ENCODE peak calls at places on chromosomes 5 and 9, in eight cellular contexts. One of them, this sample, is unnamed. For H3K36me3, the result is how much of the 10 kb centered on the place peaks cover.

GRCh38 chr9:134770972-134771971 is 109.3 kb upstream of the FCN2 start:
- DNase-seq in uterus: no peak
- DNase-seq in NT2/D1: no peak
- DNase-seq in cardiac muscle cell: no peak
- DNase-seq in ovary: no peak
- DNase-seq in stomach: no peak
- DNase-seq in CD8-positive, alpha-beta T cell: no peak
- DNase-seq in effector memory CD4-positive, alpha-beta T cell: no peak
- DNase-seq in this sample: no peak

GRCh38 chr5:73118331-73119011 is 1.9 kb upstream of the TMEM171 start:
- DNase-seq in uterus: no peak
- DNase-seq in stomach: peak
- DNase-seq in ovary: no peak
- DNase-seq in cardiac muscle cell: no peak
- DNase-seq in NT2/D1: no peak
- DNase-seq in CD8-positive, alpha-beta T cell: no peak
- DNase-seq in effector memory CD4-positive, alpha-beta T cell: no peak
- DNase-seq in this sample: no peak

GRCh38 chr5:151740958-151741373 is 17.5 kb downstream of the ATOX1 start:
- DNase-seq in CD8-positive, alpha-beta T cell: no peak
- DNase-seq in stomach: no peak
- DNase-seq in ovary: no peak
- DNase-seq in cardiac muscle cell: no peak
- DNase-seq in effector memory CD4-positive, alpha-beta T cell: no peak
- DNase-seq in uterus: no peak
- DNase-seq in NT2/D1: no peak
- DNase-seq in this sample: no peak

GRCh38 chr9:83066771-83067170 is 3.8 kb upstream of the RASEF start:
- DNase-seq in NT2/D1: no peak
- DNase-seq in stomach: no peak
- DNase-seq in CD8-positive, alpha-beta T cell: no peak
- DNase-seq in effector memory CD4-positive, alpha-beta T cell: no peak
- DNase-seq in ovary: no peak
- DNase-seq in cardiac muscle cell: no peak
- DNase-seq in uterus: no peak
- DNase-seq in this sample: no peak

GRCh38 chr5:122077451-122078115 is 476 bp downstream of the LOX start:
- DNase-seq in NT2/D1: no peak
- DNase-seq in CD8-positive, alpha-beta T cell: no peak
- DNase-seq in stomach: peak
- DNase-seq in effector memory CD4-positive, alpha-beta T cell: no peak
- DNase-seq in ovary: peak
- DNase-seq in uterus: peak
- DNase-seq in cardiac muscle cell: peak
- DNase-seq in this sample: no peak

GRCh38 chr9:129473523-129474244 is 147.2 kb downstream of the C9orf50 start:
- DNase-seq in cardiac muscle cell: no peak
- DNase-seq in NT2/D1: no peak
- DNase-seq in CD8-positive, alpha-beta T cell: no peak
- DNase-seq in uterus: peak
- DNase-seq in stomach: no peak
- DNase-seq in effector memory CD4-positive, alpha-beta T cell: no peak
- DNase-seq in ovary: peak
- DNase-seq in this sample: no peak

GRCh38 chr5:14025566-14026276 is 81.2 kb upstream of the DNAH5 start:
- DNase-seq in ovary: no peak
- DNase-seq in uterus: no peak
- DNase-seq in effector memory CD4-positive, alpha-beta T cell: no peak
- DNase-seq in NT2/D1: no peak
- DNase-seq in CD8-positive, alpha-beta T cell: no peak
- DNase-seq in stomach: no peak
- DNase-seq in cardiac muscle cell: no peak
- DNase-seq in this sample: no peak

GRCh38 chr5:153469423-153469822 is 21.0 kb upstream of the GRIA1 start:
- DNase-seq in effector memory CD4-positive, alpha-beta T cell: no peak
- DNase-seq in stomach: no peak
- DNase-seq in cardiac muscle cell: no peak
- DNase-seq in ovary: no peak
- DNase-seq in uterus: no peak
- DNase-seq in CD8-positive, alpha-beta T cell: no peak
- DNase-seq in NT2/D1: no peak
- DNase-seq in this sample: no peak

GRCh38 chr9:120593250-120593954 is 13.4 kb upstream of the CDK5RAP2 start:
- DNase-seq in cardiac muscle cell: no peak
- DNase-seq in uterus: no peak
- DNase-seq in effector memory CD4-positive, alpha-beta T cell: no peak
- DNase-seq in NT2/D1: no peak
- DNase-seq in stomach: no peak
- DNase-seq in CD8-positive, alpha-beta T cell: no peak
- DNase-seq in ovary: no peak
- DNase-seq in this sample: no peak

GRCh38 chr9:93261281-93261680 is 77.3 kb downstream of the WNK2 start:
- DNase-seq in uterus: no peak
- DNase-seq in effector memory CD4-positive, alpha-beta T cell: no peak
- DNase-seq in ovary: no peak
- DNase-seq in stomach: peak
- DNase-seq in NT2/D1: no peak
- DNase-seq in cardiac muscle cell: no peak
- DNase-seq in CD8-positive, alpha-beta T cell: no peak
- DNase-seq in this sample: no peak

GRCh38 chr5:77181596-77182304 is 28.7 kb upstream of the PDE8B start:
- DNase-seq in ovary: no peak
- DNase-seq in NT2/D1: no peak
- DNase-seq in stomach: no peak
- DNase-seq in cardiac muscle cell: no peak
- DNase-seq in CD8-positive, alpha-beta T cell: no peak
- DNase-seq in effector memory CD4-positive, alpha-beta T cell: no peak
- DNase-seq in uterus: no peak
- DNase-seq in this sample: no peak

GRCh38 chr9:127580371-127580770 is 31.7 kb upstream of the STXBP1 start:
- DNase-seq in ovary: no peak
- DNase-seq in effector memory CD4-positive, alpha-beta T cell: no peak
- DNase-seq in uterus: no peak
- DNase-seq in cardiac muscle cell: no peak
- DNase-seq in CD8-positive, alpha-beta T cell: no peak
- DNase-seq in NT2/D1: no peak
- DNase-seq in stomach: no peak
- DNase-seq in this sample: no peak

GRCh38 chr9:14270358-14271077 is 43.4 kb downstream of the NFIB start:
- DNase-seq in effector memory CD4-positive, alpha-beta T cell: no peak
- DNase-seq in CD8-positive, alpha-beta T cell: no peak
- DNase-seq in uterus: no peak
- DNase-seq in ovary: no peak
- DNase-seq in NT2/D1: no peak
- DNase-seq in stomach: no peak
- DNase-seq in cardiac muscle cell: peak
- DNase-seq in this sample: no peak

GRCh38 chr5:171777420-171777759 is 8.2 kb upstream of the SMIM23 start:
- DNase-seq in ovary: no peak
- DNase-seq in effector memory CD4-positive, alpha-beta T cell: no peak
- DNase-seq in cardiac muscle cell: no peak
- DNase-seq in uterus: no peak
- DNase-seq in stomach: no peak
- DNase-seq in NT2/D1: no peak
- DNase-seq in CD8-positive, alpha-beta T cell: no peak
- DNase-seq in this sample: no peak

GRCh38 chr9:133606722-133607053 is 2.5 kb downstream of the FAM163B start:
- DNase-seq in ovary: no peak
- DNase-seq in cardiac muscle cell: no peak
- DNase-seq in effector memory CD4-positive, alpha-beta T cell: no peak
- DNase-seq in CD8-positive, alpha-beta T cell: no peak
- DNase-seq in NT2/D1: no peak
- DNase-seq in stomach: no peak
- DNase-seq in uterus: no peak
- DNase-seq in this sample: no peak

GRCh38 chr9:86749530-86750275 is 197.6 kb downstream of the GAS1 start:
- DNase-seq in ovary: no peak
- DNase-seq in effector memory CD4-positive, alpha-beta T cell: no peak
- DNase-seq in CD8-positive, alpha-beta T cell: no peak
- DNase-seq in NT2/D1: no peak
- DNase-seq in uterus: peak
- DNase-seq in cardiac muscle cell: peak
- DNase-seq in stomach: no peak
- DNase-seq in this sample: no peak

DNA sequence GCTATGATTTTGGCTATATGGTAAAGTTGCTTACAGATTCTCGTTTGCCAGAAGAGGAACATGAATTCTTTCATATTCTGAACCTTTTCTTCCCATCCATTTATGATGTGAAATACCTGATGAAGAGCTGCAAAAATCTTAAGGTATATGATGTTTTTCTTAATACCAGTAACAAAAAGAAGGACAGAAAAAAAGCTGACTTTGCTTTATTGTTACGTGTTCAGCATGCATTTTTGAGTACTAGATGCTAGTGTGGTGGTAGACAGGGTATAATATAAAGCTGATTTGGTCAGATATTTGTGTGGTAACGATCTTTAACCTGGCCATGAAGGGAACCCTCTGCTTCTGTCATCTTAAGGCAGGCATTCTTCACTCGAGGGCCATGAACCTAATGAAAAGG is 13.3 kb downstream of the CNOT8 start:
- DNase-seq in CD8-positive, alpha-beta T cell: no peak
- DNase-seq in stomach: no peak
- DNase-seq in NT2/D1: no peak
- DNase-seq in effector memory CD4-positive, alpha-beta T cell: no peak
- DNase-seq in ovary: no peak
- DNase-seq in uterus: no peak
- DNase-seq in cardiac muscle cell: no peak
- DNase-seq in this sample: no peak
- H3K36me3 ChIP-seq in CD8-positive, alpha-beta T cell: under half
- H3K36me3 ChIP-seq in stomach: half or more
- H3K36me3 ChIP-seq in NT2/D1: under half
- H3K36me3 ChIP-seq in effector memory CD4-positive, alpha-beta T cell: half or more
- H3K36me3 ChIP-seq in ovary: under half
- H3K36me3 ChIP-seq in uterus: under half
- H3K36me3 ChIP-seq in cardiac muscle cell: under half
- H3K36me3 ChIP-seq in this sample: half or more

GRCh38 chr9:136925414-136926153 is 19.0 kb downstream of the FBXW5 start:
- DNase-seq in ovary: no peak
- DNase-seq in CD8-positive, alpha-beta T cell: no peak
- DNase-seq in uterus: no peak
- DNase-seq in cardiac muscle cell: no peak
- DNase-seq in stomach: no peak
- DNase-seq in effector memory CD4-positive, alpha-beta T cell: no peak
- DNase-seq in NT2/D1: no peak
- DNase-seq in this sample: no peak

GRCh38 chr9:136923881-136924280 is 20.7 kb downstream of the FBXW5 start:
- DNase-seq in uterus: no peak
- DNase-seq in ovary: no peak
- DNase-seq in NT2/D1: no peak
- DNase-seq in CD8-positive, alpha-beta T cell: no peak
- DNase-seq in effector memory CD4-positive, alpha-beta T cell: no peak
- DNase-seq in stomach: no peak
- DNase-seq in cardiac muscle cell: no peak
- DNase-seq in this sample: no peak

GRCh38 chr9:136927343-136928261 is 16.9 kb downstream of the FBXW5 start:
- DNase-seq in stomach: no peak
- DNase-seq in effector memory CD4-positive, alpha-beta T cell: no peak
- DNase-seq in CD8-positive, alpha-beta T cell: no peak
- DNase-seq in uterus: no peak
- DNase-seq in NT2/D1: no peak
- DNase-seq in cardiac muscle cell: no peak
- DNase-seq in ovary: no peak
- DNase-seq in this sample: no peak

GRCh38 chr9:136926749-136927148 is 17.8 kb downstream of the FBXW5 start:
- DNase-seq in effector memory CD4-positive, alpha-beta T cell: no peak
- DNase-seq in NT2/D1: no peak
- DNase-seq in stomach: no peak
- DNase-seq in ovary: no peak
- DNase-seq in uterus: no peak
- DNase-seq in cardiac muscle cell: no peak
- DNase-seq in CD8-positive, alpha-beta T cell: no peak
- DNase-seq in this sample: no peak

GRCh38 chr9:136926154-136926704 is 18.3 kb downstream of the FBXW5 start:
- DNase-seq in uterus: no peak
- DNase-seq in effector memory CD4-positive, alpha-beta T cell: no peak
- DNase-seq in NT2/D1: no peak
- DNase-seq in CD8-positive, alpha-beta T cell: no peak
- DNase-seq in ovary: no peak
- DNase-seq in stomach: no peak
- DNase-seq in cardiac muscle cell: no peak
- DNase-seq in this sample: no peak
- H3K36me3 ChIP-seq in uterus: under half
- H3K36me3 ChIP-seq in effector memory CD4-positive, alpha-beta T cell: under half
- H3K36me3 ChIP-seq in NT2/D1: half or more
- H3K36me3 ChIP-seq in CD8-positive, alpha-beta T cell: under half
- H3K36me3 ChIP-seq in ovary: under half
- H3K36me3 ChIP-seq in stomach: half or more
- H3K36me3 ChIP-seq in cardiac muscle cell: under half
- H3K36me3 ChIP-seq in this sample: under half

GRCh38 chr9:124399323-124399962 is 15.8 kb downstream of the PSMB7 start:
- DNase-seq in uterus: peak
- DNase-seq in ovary: no peak
- DNase-seq in cardiac muscle cell: no peak
- DNase-seq in effector memory CD4-positive, alpha-beta T cell: no peak
- DNase-seq in NT2/D1: no peak
- DNase-seq in CD8-positive, alpha-beta T cell: no peak
- DNase-seq in stomach: no peak
- DNase-seq in this sample: no peak

GRCh38 chr9:124398191-124398590 is 17.1 kb downstream of the PSMB7 start:
- DNase-seq in NT2/D1: no peak
- DNase-seq in cardiac muscle cell: no peak
- DNase-seq in ovary: no peak
- DNase-seq in effector memory CD4-positive, alpha-beta T cell: no peak
- DNase-seq in uterus: no peak
- DNase-seq in stomach: no peak
- DNase-seq in CD8-positive, alpha-beta T cell: no peak
- DNase-seq in this sample: no peak

GRCh38 chr9:124399999-124400940 is 15.0 kb downstream of the PSMB7 start:
- DNase-seq in ovary: no peak
- DNase-seq in CD8-positive, alpha-beta T cell: no peak
- DNase-seq in effector memory CD4-positive, alpha-beta T cell: no peak
- DNase-seq in uterus: no peak
- DNase-seq in NT2/D1: no peak
- DNase-seq in stomach: no peak
- DNase-seq in cardiac muscle cell: no peak
- DNase-seq in this sample: no peak

DNA sequence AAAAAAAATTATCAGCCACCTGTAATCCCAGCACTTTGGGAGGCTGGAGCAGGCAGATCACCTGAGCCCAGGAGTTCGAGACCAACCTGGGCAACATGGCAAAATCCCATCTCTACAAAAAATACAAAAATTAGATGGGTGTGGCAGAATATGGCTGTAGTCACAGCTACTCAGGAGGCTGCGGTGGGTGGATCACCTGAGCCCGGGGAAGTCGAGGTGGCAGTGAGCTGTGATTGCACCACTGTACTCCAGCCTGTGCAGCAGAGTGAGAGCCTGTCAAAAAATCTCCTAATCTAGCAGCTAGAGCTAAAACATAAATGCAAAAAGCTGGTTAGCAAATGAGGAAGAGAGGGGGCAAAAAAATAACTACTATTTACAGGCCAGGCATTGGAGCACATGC is 12.0 kb downstream of the PSMB7 start:
- DNase-seq in stomach: no peak
- DNase-seq in CD8-positive, alpha-beta T cell: no peak
- DNase-seq in NT2/D1: no peak
- DNase-seq in cardiac muscle cell: no peak
- DNase-seq in effector memory CD4-positive, alpha-beta T cell: no peak
- DNase-seq in ovary: no peak
- DNase-seq in uterus: no peak
- DNase-seq in this sample: no peak
- H3K36me3 ChIP-seq in stomach: half or more
- H3K36me3 ChIP-seq in CD8-positive, alpha-beta T cell: under half
- H3K36me3 ChIP-seq in NT2/D1: half or more
- H3K36me3 ChIP-seq in cardiac muscle cell: under half
- H3K36me3 ChIP-seq in effector memory CD4-positive, alpha-beta T cell: half or more
- H3K36me3 ChIP-seq in ovary: under half
- H3K36me3 ChIP-seq in uterus: under half
- H3K36me3 ChIP-seq in this sample: under half

GRCh38 chr9:136442330-136442729 is 2.7 kb upstream of the INPP5E start:
- DNase-seq in uterus: no peak
- DNase-seq in ovary: no peak
- DNase-seq in CD8-positive, alpha-beta T cell: no peak
- DNase-seq in stomach: no peak
- DNase-seq in cardiac muscle cell: no peak
- DNase-seq in NT2/D1: no peak
- DNase-seq in effector memory CD4-positive, alpha-beta T cell: no peak
- DNase-seq in this sample: no peak
- H3K36me3 ChIP-seq in uterus: under half
- H3K36me3 ChIP-seq in ovary: under half
- H3K36me3 ChIP-seq in CD8-positive, alpha-beta T cell: under half
- H3K36me3 ChIP-seq in stomach: half or more
- H3K36me3 ChIP-seq in cardiac muscle cell: under half
- H3K36me3 ChIP-seq in NT2/D1: half or more
- H3K36me3 ChIP-seq in effector memory CD4-positive, alpha-beta T cell: under half
- H3K36me3 ChIP-seq in this sample: under half